ENCODE peak calls at places on chromosomes 6 and 20, in six cellular contexts. S is GM12878, W is H1, V is Panc1, G is K562, A is SK-N-SH. N is an unnamed sample.

GRCh38 chr6:64817525-64817924 is 889.5 kb downstream of the EYS start:
- DNase-seq in S (no peak), W (no peak), V (no peak), G (no peak), A (no peak), N (no peak)

GRCh38 chr6:109449789-109450673 is 5.5 kb downstream of the MICAL1 start:
- DNase-seq in S (no peak), W (no peak), V (no peak), G (no peak), A (no peak), N (no peak)

GRCh38 chr6:151209071-151209831 is 30.5 kb upstream of the AKAP12 start:
- DNase-seq in S (no peak), W (no peak), V (no peak), G (no peak), A (peak), N (peak)

GRCh38 chr20:25294459-25295385 is 46.8 kb downstream of the PYGB start:
- DNase-seq in S (no peak), W (peak), V (no peak), G (peak), A (peak), N (peak)

GRCh38 chr6:15937582-15937981 is 191.3 kb upstream of the MYLIP start:
- DNase-seq in S (no peak), W (no peak), V (no peak), G (no peak), A (no peak), N (no peak)

GRCh38 chr20:50191566-50192363 is 1.1 kb downstream of the CEBPB start:
- DNase-seq in S (no peak), W (peak), V (no peak), G (peak), A (peak), N (no peak)

GRCh38 chr6:125008261-125008671 is 46.0 kb downstream of the RNF217 start:
- DNase-seq in S (no peak), W (no peak), V (no peak), G (no peak), A (no peak), N (no peak)

GRCh38 chr20:8807480-8808179 is 261.3 kb upstream of the PLCB4 start:
- DNase-seq in S (no peak), W (no peak), V (no peak), G (no peak), A (no peak), N (no peak)

GRCh38 chr6:100712997-100713396 is 168.1 kb downstream of the ASCC3 start:
- DNase-seq in S (no peak), W (no peak), V (no peak), G (no peak), A (no peak), N (no peak)

DNA sequence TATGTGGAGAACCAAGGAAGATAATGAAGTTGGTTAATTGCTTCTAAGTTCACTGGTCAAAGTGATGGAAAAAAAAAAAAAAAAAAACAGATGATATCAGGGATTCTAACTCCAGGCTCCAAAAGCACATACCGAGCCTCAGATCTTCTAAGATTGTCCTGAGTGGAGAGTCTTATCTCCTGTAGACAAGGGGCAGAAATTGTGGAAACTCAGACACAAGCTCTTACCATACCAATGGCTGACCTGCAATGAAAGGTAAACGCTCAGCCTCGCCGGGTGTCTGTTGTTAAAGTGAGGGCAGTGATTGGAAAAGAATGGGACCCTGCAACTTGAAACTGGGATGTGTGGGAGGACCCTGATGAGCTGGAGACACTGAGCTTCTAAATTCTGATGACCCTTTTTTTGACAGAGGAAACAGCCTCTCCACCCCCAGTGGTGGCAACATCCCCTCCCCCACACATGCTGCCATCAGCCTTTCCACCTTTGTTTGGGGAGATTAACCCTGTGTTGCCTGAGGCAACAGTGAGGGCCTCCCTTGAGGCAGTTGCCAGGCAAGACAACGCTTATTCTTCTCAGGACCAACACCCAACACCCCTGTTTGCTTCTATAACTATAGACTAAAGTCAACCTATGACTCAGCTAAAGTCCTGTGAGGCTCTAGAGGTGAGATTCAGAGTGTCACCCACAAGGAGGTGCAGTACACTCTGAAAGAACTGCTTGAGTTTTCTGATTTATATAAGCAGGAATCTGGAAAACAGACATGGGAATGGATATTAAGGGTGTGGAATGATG is 154.0 kb downstream of the THBS2 start:
- DNase-seq in S (no peak), W (peak), V (no peak), G (no peak), A (no peak), N (peak)
- H3K27ac ChIP-seq in S (no peak), W (no peak), V (no peak), G (no peak), A (no peak), N (no peak)

GRCh38 chr6:130371921-130372320 is 6.1 kb downstream of the TMEM200A start:
- DNase-seq in S (no peak), W (no peak), V (no peak), G (no peak), A (no peak), N (no peak)

GRCh38 chr6:130369821-130370220 is 4.0 kb downstream of the TMEM200A start:
- DNase-seq in S (peak), W (no peak), V (no peak), G (no peak), A (no peak), N (no peak)

GRCh38 chr6:130376921-130377320 is 11.1 kb downstream of the TMEM200A start:
- DNase-seq in S (no peak), W (no peak), V (no peak), G (no peak), A (no peak), N (no peak)

GRCh38 chr6:130373992-130374391 is 8.2 kb downstream of the TMEM200A start:
- DNase-seq in S (no peak), W (no peak), V (no peak), G (no peak), A (no peak), N (no peak)

GRCh38 chr6:130372786-130373185 is 7.0 kb downstream of the TMEM200A start:
- DNase-seq in S (no peak), W (no peak), V (no peak), G (no peak), A (no peak), N (no peak)
- TF ChIP-seq SIN3A in S (no peak), W (no peak), V (no peak), G (no peak), A (no peak), N (no peak)

GRCh38 chr6:13484138-13484708 is 3.2 kb downstream of the GFOD1 start:
- DNase-seq in S (no peak), W (no peak), V (no peak), G (no peak), A (no peak), N (no peak)
- H3K27ac ChIP-seq in S (peak), W (no peak), V (no peak), G (peak), A (no peak), N (no peak)

GRCh38 chr6:112372213-112372806 is 25.2 kb downstream of the RFPL4B start:
- DNase-seq in S (no peak), W (no peak), V (peak), G (no peak), A (peak), N (peak)
- TF ChIP-seq SIN3A in S (no peak), W (no peak), V (no peak), G (no peak), A (no peak), N (no peak)

GRCh38 chr6:143513410-143513809 is 1.9 kb upstream of the FUCA2 start:
- DNase-seq in S (no peak), W (peak), V (no peak), G (peak), A (peak), N (no peak)
- H3K27ac ChIP-seq in S (no peak), W (no peak), V (no peak), G (no peak), A (no peak), N (no peak)

GRCh38 chr20:24095753-24096152 is 107.2 kb upstream of the GGTLC1 start:
- DNase-seq in S (no peak), W (no peak), V (no peak), G (no peak), A (no peak), N (no peak)
- TF ChIP-seq SIN3A in S (no peak), W (no peak), V (no peak), G (no peak), A (no peak), N (no peak)

GRCh38 chr20:33908868-33909267 is 84.8 kb upstream of the RALY start:
- DNase-seq in S (no peak), W (no peak), V (no peak), G (no peak), A (no peak), N (no peak)

GRCh38 chr20:33908351-33908750 is 85.4 kb upstream of the RALY start:
- DNase-seq in S (no peak), W (no peak), V (no peak), G (no peak), A (no peak), N (no peak)

GRCh38 chr20:33909331-33909921 is 84.3 kb upstream of the RALY start:
- DNase-seq in S (no peak), W (no peak), V (no peak), G (no peak), A (no peak), N (peak)

GRCh38 chr20:33910056-33910455 is 83.7 kb upstream of the RALY start:
- DNase-seq in S (no peak), W (no peak), V (no peak), G (no peak), A (no peak), N (no peak)

GRCh38 chr20:33910529-33911327 is 83.0 kb upstream of the RALY start:
- DNase-seq in S (no peak), W (no peak), V (no peak), G (no peak), A (no peak), N (no peak)
- H3K27ac ChIP-seq in S (peak), W (no peak), V (peak), G (no peak), A (no peak), N (no peak)

GRCh38 chr6:29146154-29146553 is 24.6 kb upstream of the OR2J2 start:
- DNase-seq in S (no peak), W (no peak), V (no peak), G (no peak), A (no peak), N (no peak)
- TF ChIP-seq SIN3A in S (no peak), W (no peak), V (no peak), G (no peak), A (no peak), N (no peak)

GRCh38 chr20:2656471-2657117 is 4.2 kb downstream of the NOP56 start:
- DNase-seq in S (no peak), W (no peak), V (no peak), G (no peak), A (no peak), N (no peak)

GRCh38 chr20:2653511-2654383 is 1.3 kb downstream of the NOP56 start:
- DNase-seq in S (no peak), W (no peak), V (no peak), G (no peak), A (no peak), N (no peak)

GRCh38 chr20:2655331-2656116 is 3.1 kb downstream of the NOP56 start:
- DNase-seq in S (no peak), W (no peak), V (no peak), G (no peak), A (no peak), N (no peak)

GRCh38 chr20:2654384-2654822 is 2.0 kb downstream of the NOP56 start:
- DNase-seq in S (no peak), W (no peak), V (no peak), G (no peak), A (no peak), N (no peak)

DNA sequence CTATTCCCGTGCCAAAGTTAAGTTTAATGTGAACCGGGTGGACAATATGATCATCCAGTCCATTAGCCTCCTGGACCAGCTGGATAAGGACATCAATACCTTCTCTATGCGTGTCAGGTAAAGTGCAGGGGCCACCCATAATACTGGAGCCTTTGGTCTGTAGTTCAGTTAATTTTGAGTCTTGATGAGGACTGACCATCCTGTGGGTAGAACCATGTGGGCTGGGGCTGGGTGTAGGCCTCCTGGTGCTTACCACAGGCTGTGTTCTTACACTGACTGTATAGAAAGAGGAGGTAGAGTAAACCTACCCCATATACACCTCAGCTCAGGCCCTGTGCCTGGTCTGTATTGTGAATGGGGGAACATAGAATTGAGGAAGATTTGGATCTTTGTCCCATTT is 2.4 kb downstream of the NOP56 start:
- DNase-seq in S (no peak), W (no peak), V (no peak), G (no peak), A (no peak), N (no peak)
- H3K27ac ChIP-seq in S (no peak), W (no peak), V (peak), G (peak), A (no peak), N (peak)

N was measured in HCT116.